ENCODE peak calls at places on chromosomes 12 and 14, in ten cellular contexts. G is lung; N is PC-9; Z is activated CD8-positive, alpha-beta T cell treated with anti-CD3 and anti-CD28 coated beads for 36 hours; I is AG09309; Y is endothelial cell of umbilical vein; H is uterus; K is AG10803; E is hepatocyte; P is heart right ventricle. X is an unnamed sample.

GRCh38 chr12:32755051-32755653 is 545 bp downstream of the YARS2 start:
- DNase-seq in G (peak; percentile 73), N (peak; percentile 93), Z (peak; percentile 79), I (peak; percentile 29), Y (peak; percentile 91), H (peak; percentile 55), K (peak; percentile 80), E (peak; percentile 89), P (peak; percentile 57), X (peak; percentile 27)

GRCh38 chr12:120496353-120497340 is 734 bp downstream of the DYNLL1 start:
- DNase-seq in G (peak; percentile 61), N (peak; percentile 23), Z (peak; percentile 61), I (no peak), Y (peak; percentile 51), H (peak; percentile 70), K (peak; percentile 38), E (peak; percentile 76), P (peak; percentile 71), X (peak; percentile 25)

GRCh38 chr14:60266021-60266937 is 17.3 kb downstream of the PPM1A start:
- DNase-seq in G (no peak), N (no peak), Z (peak; percentile 44), I (no peak), Y (peak; percentile 44), H (no peak), K (peak; percentile 9), E (no peak), P (no peak), X (no peak)

GRCh38 chr14:78933948-78934524 is 763.9 kb downstream of the NRXN3 start:
- DNase-seq in G (no peak), N (peak; percentile 8), Z (no peak), I (no peak), Y (peak; percentile 54), H (no peak), K (peak; percentile 34), E (peak; percentile 45), P (no peak), X (no peak)

GRCh38 chr12:131894981-131895639 is 688 bp downstream of the ULK1 start:
- DNase-seq in G (no peak), N (no peak), Z (peak; percentile 15), I (no peak), Y (peak; percentile 8), H (peak; percentile 36), K (no peak), E (peak; percentile 27), P (no peak), X (no peak)

GRCh38 chr12:75565795-75566194 is 54.4 kb upstream of the KRR1 start:
- DNase-seq in G (no peak), N (no peak), Z (no peak), I (no peak), Y (no peak), H (no peak), K (no peak), E (no peak), P (no peak), X (no peak)

GRCh38 chr12:49674318-49674985 is 32.8 kb downstream of the FMNL3 start:
- DNase-seq in G (no peak), N (no peak), Z (peak; percentile 16), I (no peak), Y (no peak), H (no peak), K (peak; percentile 80), E (no peak), P (no peak), X (no peak)

GRCh38 chr12:53097564-53098353 is at the start of gene IGFBP6:
- DNase-seq in G (no peak), N (peak; percentile 65), Z (peak; percentile 81), I (no peak), Y (peak; percentile 45), H (peak; percentile 77), K (peak; percentile 39), E (peak; percentile 82), P (peak; percentile 79), X (no peak)

GRCh38 chr14:55968741-55969140 is 149.5 kb upstream of the PELI2 start:
- DNase-seq in G (no peak), N (no peak), Z (no peak), I (no peak), Y (no peak), H (no peak), K (no peak), E (no peak), P (no peak), X (no peak)

GRCh38 chr12:113875681-113876080 is 90.4 kb downstream of the RBM19 start:
- DNase-seq in G (no peak), N (no peak), Z (no peak), I (no peak), Y (no peak), H (no peak), K (no peak), E (peak; percentile 17), P (no peak), X (no peak)

GRCh38 chr14:63499701-63500250 is 43.4 kb downstream of the PPP2R5E start:
- DNase-seq in G (no peak), N (no peak), Z (no peak), I (peak; percentile 90), Y (no peak), H (no peak), K (peak; percentile 92), E (no peak), P (no peak), X (no peak)
- TF ChIP-seq CTCF in G (no peak), N (no peak), Z (no peak), I (no peak), Y (no peak), H (no peak), K (no peak), E (no peak), P (no peak), X (no peak)

GRCh38 chr12:81759215-81759991 is at the start of gene PPFIA2:
- DNase-seq in G (no peak), N (peak; percentile 2), Z (peak; percentile 41), I (no peak), Y (no peak), H (peak; percentile 55), K (peak; percentile 8), E (peak; percentile 35), P (peak; percentile 17), X (no peak)
- TF ChIP-seq CTCF in G (no peak), N (no peak), Z (no peak), I (no peak), Y (no peak), H (no peak), K (no peak), E (no peak), P (no peak), X (no peak)

GRCh38 chr12:41936333-41936732 is 208.3 kb downstream of the GXYLT1 start:
- DNase-seq in G (no peak), N (no peak), Z (no peak), I (no peak), Y (no peak), H (no peak), K (no peak), E (no peak), P (no peak), X (no peak)
- TF ChIP-seq CTCF in G (no peak), N (no peak), Z (no peak), I (no peak), Y (no peak), H (no peak), K (no peak), E (no peak), P (no peak), X (no peak)

GRCh38 chr12:27896419-27896990 is 76.0 kb downstream of the PTHLH start:
- DNase-seq in G (no peak), N (no peak), Z (no peak), I (no peak), Y (no peak), H (no peak), K (no peak), E (no peak), P (no peak), X (no peak)

GRCh38 chr12:27901959-27902358 is 70.6 kb downstream of the PTHLH start:
- DNase-seq in G (no peak), N (no peak), Z (no peak), I (no peak), Y (no peak), H (no peak), K (peak; percentile 48), E (no peak), P (no peak), X (no peak)

GRCh38 chr12:27898022-27898421 is 74.5 kb downstream of the PTHLH start:
- DNase-seq in G (no peak), N (no peak), Z (no peak), I (no peak), Y (no peak), H (no peak), K (no peak), E (peak; percentile 19), P (no peak), X (no peak)

GRCh38 chr12:27900920-27901879 is 71.3 kb downstream of the PTHLH start:
- DNase-seq in G (no peak), N (no peak), Z (no peak), I (no peak), Y (no peak), H (no peak), K (no peak), E (no peak), P (no peak), X (no peak)

GRCh38 chr12:27899151-27899661 is 73.3 kb downstream of the PTHLH start:
- DNase-seq in G (no peak), N (no peak), Z (no peak), I (peak; percentile 98), Y (no peak), H (no peak), K (peak; percentile 99), E (peak; percentile 80), P (no peak), X (no peak)
- TF ChIP-seq CTCF in G (no peak), N (no peak), Z (no peak), I (no peak), Y (no peak), H (no peak), K (no peak), E (no peak), P (no peak), X (no peak)